ENCODE peak calls at places on chromosomes 7 and 10, in seven cellular contexts. One of them, this sample, is unnamed.

GRCh38 chr10:103847909-103848468 is 7.4 kb downstream of the SH3PXD2A start:
- ATAC-seq in left lung: no peak
- ATAC-seq in aorta: no peak
- ATAC-seq in GM12878: peak; percentile 42
- ATAC-seq in Panc1: no peak
- ATAC-seq in A549: peak; percentile 72
- ATAC-seq in upper lobe of right lung: no peak
- ATAC-seq in this sample: no peak

GRCh38 chr10:132873395-132873794 is 69.0 kb downstream of the CFAP46 start:
- ATAC-seq in aorta: no peak
- ATAC-seq in Panc1: no peak
- ATAC-seq in upper lobe of right lung: no peak
- ATAC-seq in GM12878: no peak
- ATAC-seq in A549: no peak
- ATAC-seq in left lung: no peak
- ATAC-seq in this sample: no peak

GRCh38 chr7:101614098-101614938 is 14.8 kb downstream of the MYL10 start:
- ATAC-seq in Panc1: peak; percentile 22
- ATAC-seq in A549: no peak
- ATAC-seq in GM12878: no peak
- ATAC-seq in upper lobe of right lung: no peak
- ATAC-seq in aorta: peak; percentile 80
- ATAC-seq in left lung: no peak
- ATAC-seq in this sample: no peak

GRCh38 chr10:28806951-28807759 is 129.8 kb downstream of the BAMBI start:
- ATAC-seq in aorta: peak; percentile 45
- ATAC-seq in Panc1: no peak
- ATAC-seq in left lung: peak; percentile 24
- ATAC-seq in A549: no peak
- ATAC-seq in upper lobe of right lung: no peak
- ATAC-seq in GM12878: no peak
- ATAC-seq in this sample: peak; percentile 52

GRCh38 chr10:122531935-122532334 is 28.6 kb upstream of the DMBT1 start:
- ATAC-seq in left lung: peak; percentile 85
- ATAC-seq in GM12878: no peak
- ATAC-seq in upper lobe of right lung: peak; percentile 74
- ATAC-seq in aorta: no peak
- ATAC-seq in Panc1: no peak
- ATAC-seq in A549: no peak
- ATAC-seq in this sample: no peak

GRCh38 chr10:51960494-51960895 is 261.1 kb upstream of the CSTF2T start:
- ATAC-seq in aorta: peak; percentile 77
- ATAC-seq in left lung: peak; percentile 65
- ATAC-seq in GM12878: peak; percentile 71
- ATAC-seq in A549: no peak
- ATAC-seq in Panc1: peak; percentile 73
- ATAC-seq in upper lobe of right lung: peak; percentile 65
- ATAC-seq in this sample: peak; percentile 67

GRCh38 chr10:87507879-87508278 is 3.2 kb downstream of the MINPP1 start:
- ATAC-seq in A549: no peak
- ATAC-seq in aorta: no peak
- ATAC-seq in upper lobe of right lung: no peak
- ATAC-seq in Panc1: no peak
- ATAC-seq in left lung: no peak
- ATAC-seq in GM12878: no peak
- ATAC-seq in this sample: no peak

GRCh38 chr10:113947138-113948011 is 92.9 kb downstream of the NHLRC2 start:
- ATAC-seq in left lung: peak; percentile 80
- ATAC-seq in Panc1: no peak
- ATAC-seq in GM12878: peak; percentile 90
- ATAC-seq in aorta: no peak
- ATAC-seq in upper lobe of right lung: peak; percentile 79
- ATAC-seq in A549: peak; percentile 41
- ATAC-seq in this sample: no peak

GRCh38 chr7:33716581-33717477 is 188.5 kb upstream of the BMPER start:
- ATAC-seq in aorta: no peak
- ATAC-seq in Panc1: no peak
- ATAC-seq in upper lobe of right lung: peak; percentile 62
- ATAC-seq in GM12878: peak; percentile 38
- ATAC-seq in left lung: peak; percentile 78
- ATAC-seq in A549: peak; percentile 51
- ATAC-seq in this sample: no peak

GRCh38 chr7:76048668-76048988 is 722 bp downstream of the MDH2 start:
- ATAC-seq in A549: peak; percentile 37
- ATAC-seq in GM12878: peak; percentile 50
- ATAC-seq in aorta: no peak
- ATAC-seq in upper lobe of right lung: peak; percentile 30
- ATAC-seq in Panc1: peak; percentile 2
- ATAC-seq in left lung: peak; percentile 70
- ATAC-seq in this sample: no peak

GRCh38 chr10:92218569-92218968 is 72.3 kb downstream of the CPEB3 start:
- ATAC-seq in Panc1: no peak
- ATAC-seq in aorta: no peak
- ATAC-seq in upper lobe of right lung: no peak
- ATAC-seq in GM12878: peak; percentile 87
- ATAC-seq in A549: no peak
- ATAC-seq in left lung: no peak
- ATAC-seq in this sample: no peak

GRCh38 chr7:143248781-143249354 is 14.4 kb upstream of the GSTK1 start:
- ATAC-seq in Panc1: no peak
- ATAC-seq in GM12878: no peak
- ATAC-seq in upper lobe of right lung: peak; percentile 47
- ATAC-seq in A549: no peak
- ATAC-seq in left lung: no peak
- ATAC-seq in aorta: no peak
- ATAC-seq in this sample: no peak

GRCh38 chr7:30091431-30092386 is 43.1 kb upstream of the MTURN start:
- ATAC-seq in upper lobe of right lung: no peak
- ATAC-seq in left lung: no peak
- ATAC-seq in GM12878: no peak
- ATAC-seq in A549: peak; percentile 54
- ATAC-seq in Panc1: no peak
- ATAC-seq in aorta: peak; percentile 72
- ATAC-seq in this sample: peak; percentile 72

GRCh38 chr7:31423994-31424393 is 83.5 kb upstream of the NEUROD6 start:
- ATAC-seq in GM12878: no peak
- ATAC-seq in aorta: no peak
- ATAC-seq in left lung: no peak
- ATAC-seq in upper lobe of right lung: no peak
- ATAC-seq in Panc1: no peak
- ATAC-seq in A549: no peak
- ATAC-seq in this sample: no peak

GRCh38 chr10:100528885-100529472 is 692 bp downstream of the NDUFB8 start:
- ATAC-seq in GM12878: peak; percentile 29
- ATAC-seq in Panc1: no peak
- ATAC-seq in A549: no peak
- ATAC-seq in upper lobe of right lung: no peak
- ATAC-seq in aorta: no peak
- ATAC-seq in left lung: no peak
- ATAC-seq in this sample: no peak

GRCh38 chr7:39531818-39532217 is 34.4 kb upstream of the YAE1 start:
- ATAC-seq in GM12878: no peak
- ATAC-seq in left lung: peak; percentile 35
- ATAC-seq in aorta: no peak
- ATAC-seq in Panc1: no peak
- ATAC-seq in A549: no peak
- ATAC-seq in upper lobe of right lung: no peak
- ATAC-seq in this sample: no peak

GRCh38 chr10:121567569-121567968 is 30.7 kb downstream of the FGFR2 start:
- ATAC-seq in upper lobe of right lung: no peak
- ATAC-seq in left lung: no peak
- ATAC-seq in GM12878: no peak
- ATAC-seq in aorta: no peak
- ATAC-seq in Panc1: no peak
- ATAC-seq in A549: no peak
- ATAC-seq in this sample: no peak

GRCh38 chr10:110252148-110252547 is 44.7 kb downstream of the MXI1 start:
- ATAC-seq in A549: no peak
- ATAC-seq in aorta: no peak
- ATAC-seq in left lung: no peak
- ATAC-seq in Panc1: no peak
- ATAC-seq in GM12878: no peak
- ATAC-seq in upper lobe of right lung: no peak
- ATAC-seq in this sample: no peak

GRCh38 chr10:11286261-11286989 is 268.8 kb downstream of the CELF2 start:
- ATAC-seq in A549: no peak
- ATAC-seq in Panc1: no peak
- ATAC-seq in left lung: peak; percentile 18
- ATAC-seq in aorta: no peak
- ATAC-seq in upper lobe of right lung: peak; percentile 59
- ATAC-seq in GM12878: peak; percentile 80
- ATAC-seq in this sample: no peak

GRCh38 chr10:3366735-3367405 is 194.3 kb upstream of the PITRM1 start:
- ATAC-seq in A549: no peak
- ATAC-seq in upper lobe of right lung: no peak
- ATAC-seq in aorta: no peak
- ATAC-seq in GM12878: no peak
- ATAC-seq in Panc1: no peak
- ATAC-seq in left lung: no peak
- ATAC-seq in this sample: no peak

GRCh38 chr10:79005126-79005820 is 63.5 kb upstream of the ZMIZ1 start:
- ATAC-seq in A549: no peak
- ATAC-seq in GM12878: no peak
- ATAC-seq in upper lobe of right lung: no peak
- ATAC-seq in Panc1: no peak
- ATAC-seq in aorta: no peak
- ATAC-seq in left lung: no peak
- ATAC-seq in this sample: no peak

GRCh38 chr7:87785368-87785995 is 90.7 kb downstream of the SLC25A40 start:
- ATAC-seq in upper lobe of right lung: peak; percentile 37
- ATAC-seq in left lung: no peak
- ATAC-seq in aorta: peak; percentile 46
- ATAC-seq in A549: peak; percentile 30
- ATAC-seq in Panc1: no peak
- ATAC-seq in GM12878: no peak
- ATAC-seq in this sample: no peak

GRCh38 chr10:87531908-87532622 is 27.4 kb downstream of the MINPP1 start:
- ATAC-seq in left lung: peak; percentile 73
- ATAC-seq in aorta: peak; percentile 65
- ATAC-seq in GM12878: no peak
- ATAC-seq in upper lobe of right lung: peak; percentile 72
- ATAC-seq in Panc1: no peak
- ATAC-seq in A549: no peak
- ATAC-seq in this sample: peak; percentile 86

DNA sequence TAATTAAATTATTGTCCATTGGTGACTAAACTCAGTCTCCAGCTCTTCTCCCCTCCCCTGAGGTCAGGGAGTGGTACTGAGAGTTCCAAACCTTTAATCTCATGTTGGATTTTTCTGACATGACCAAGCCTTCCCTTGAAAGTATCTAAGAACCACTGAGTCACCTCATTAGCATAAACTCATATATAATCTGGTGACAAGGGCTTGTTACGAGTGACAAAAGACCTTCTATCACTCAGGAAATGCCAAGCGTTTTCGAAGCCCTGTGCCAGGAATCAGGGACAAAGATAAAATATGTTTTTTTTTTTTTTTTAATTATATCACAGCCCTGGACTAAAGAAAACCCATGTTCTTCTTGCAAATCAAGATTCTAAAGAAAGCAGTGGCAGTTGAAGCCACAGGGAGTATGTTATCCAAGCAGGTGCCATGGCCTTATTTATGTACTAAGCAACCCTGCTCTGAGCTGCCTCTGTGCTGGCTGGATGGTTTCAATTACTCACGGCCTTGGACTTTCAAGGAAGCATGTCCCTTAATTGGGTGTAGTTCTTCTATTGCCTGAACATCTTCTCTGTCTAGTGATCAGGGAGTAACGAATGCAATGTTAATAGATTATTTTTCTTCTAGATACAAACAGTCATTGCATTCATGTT is 169.0 kb upstream of the PRKCQ start:
- ATAC-seq in GM12878: no peak
- ATAC-seq in Panc1: no peak
- ATAC-seq in left lung: no peak
- ATAC-seq in aorta: no peak
- ATAC-seq in upper lobe of right lung: no peak
- ATAC-seq in A549: no peak
- ATAC-seq in this sample: no peak
- H3K27ac ChIP-seq in GM12878: no peak overlapping the region
- H3K27ac ChIP-seq in Panc1: no peak overlapping the region
- H3K27ac ChIP-seq in left lung: no peak overlapping the region
- H3K27ac ChIP-seq in aorta: no peak overlapping the region
- H3K27ac ChIP-seq in upper lobe of right lung: no peak overlapping the region
- H3K27ac ChIP-seq in A549: no peak overlapping the region
- H3K27ac ChIP-seq in this sample: no peak overlapping the region

GRCh38 chr10:95558593-95559320 is 2.4 kb downstream of the SORBS1 start:
- ATAC-seq in Panc1: no peak
- ATAC-seq in A549: no peak
- ATAC-seq in upper lobe of right lung: no peak
- ATAC-seq in GM12878: no peak
- ATAC-seq in aorta: no peak
- ATAC-seq in left lung: no peak
- ATAC-seq in this sample: no peak
- H3K4me3 ChIP-seq in Panc1: peak overlapping the region; percentile 13
- H3K4me3 ChIP-seq in A549: no peak overlapping the region
- H3K4me3 ChIP-seq in upper lobe of right lung: peak overlapping the region; percentile 86
- H3K4me3 ChIP-seq in GM12878: no peak overlapping the region
- H3K4me3 ChIP-seq in aorta: peak overlapping the region; percentile 97
- H3K4me3 ChIP-seq in left lung: peak overlapping the region; percentile 78
- H3K4me3 ChIP-seq in this sample: peak overlapping the region; percentile 89

GRCh38 chr7:131219277-131220041 is 108.2 kb upstream of the MKLN1 start:
- ATAC-seq in aorta: peak; percentile 93
- ATAC-seq in upper lobe of right lung: peak; percentile 89
- ATAC-seq in A549: no peak
- ATAC-seq in Panc1: no peak
- ATAC-seq in GM12878: peak; percentile 64
- ATAC-seq in left lung: peak; percentile 85
- ATAC-seq in this sample: peak; percentile 97
- H3K27ac ChIP-seq in aorta: peak overlapping the region; percentile 74
- H3K27ac ChIP-seq in upper lobe of right lung: peak overlapping the region; percentile 64
- H3K27ac ChIP-seq in A549: peak overlapping the region; percentile 19
- H3K27ac ChIP-seq in Panc1: no peak overlapping the region
- H3K27ac ChIP-seq in GM12878: peak overlapping the region; percentile 24
- H3K27ac ChIP-seq in left lung: peak overlapping the region; percentile 15
- H3K27ac ChIP-seq in this sample: peak overlapping the region; percentile 36

GRCh38 chr7:150739045-150739432 is 1.8 kb downstream of the GIMAP5 start:
- ATAC-seq in upper lobe of right lung: no peak
- ATAC-seq in Panc1: no peak
- ATAC-seq in aorta: no peak
- ATAC-seq in A549: no peak
- ATAC-seq in left lung: peak; percentile 49
- ATAC-seq in GM12878: no peak
- ATAC-seq in this sample: no peak

GRCh38 chr7:150744041-150744656 is 6.9 kb downstream of the GIMAP5 start:
- ATAC-seq in upper lobe of right lung: no peak
- ATAC-seq in Panc1: no peak
- ATAC-seq in left lung: no peak
- ATAC-seq in GM12878: no peak
- ATAC-seq in A549: no peak
- ATAC-seq in aorta: no peak
- ATAC-seq in this sample: no peak

GRCh38 chr7:150745086-150745485 is 7.9 kb downstream of the GIMAP5 start:
- ATAC-seq in A549: no peak
- ATAC-seq in Panc1: no peak
- ATAC-seq in GM12878: no peak
- ATAC-seq in upper lobe of right lung: no peak
- ATAC-seq in aorta: no peak
- ATAC-seq in left lung: no peak
- ATAC-seq in this sample: no peak

GRCh38 chr7:150740053-150740452 is 2.8 kb downstream of the GIMAP5 start:
- ATAC-seq in Panc1: no peak
- ATAC-seq in upper lobe of right lung: no peak
- ATAC-seq in aorta: no peak
- ATAC-seq in left lung: no peak
- ATAC-seq in GM12878: no peak
- ATAC-seq in A549: no peak
- ATAC-seq in this sample: no peak

GRCh38 chr7:150742286-150742968 is 5.2 kb downstream of the GIMAP5 start:
- ATAC-seq in left lung: no peak
- ATAC-seq in Panc1: no peak
- ATAC-seq in aorta: no peak
- ATAC-seq in GM12878: no peak
- ATAC-seq in A549: no peak
- ATAC-seq in upper lobe of right lung: no peak
- ATAC-seq in this sample: no peak
- H3K4me3 ChIP-seq in left lung: peak overlapping the region; percentile 63
- H3K4me3 ChIP-seq in Panc1: no peak overlapping the region
- H3K4me3 ChIP-seq in aorta: no peak overlapping the region
- H3K4me3 ChIP-seq in GM12878: no peak overlapping the region
- H3K4me3 ChIP-seq in A549: no peak overlapping the region
- H3K4me3 ChIP-seq in upper lobe of right lung: peak overlapping the region; percentile 61
- H3K4me3 ChIP-seq in this sample: no peak overlapping the region

This sample was measured in gastroesophageal sphincter.